ENCODE peak calls at places on chromosome 13, in four cellular contexts. One of them, this sample, is unnamed.

GRCh38 chr13:25756916-25757315 is 294.9 kb downstream of the SHISA2 start:
- DNase-seq in psoas muscle: no peak
- DNase-seq in mammary epithelial cell: no peak
- DNase-seq in fibroblast of pulmonary artery: no peak
- DNase-seq in this sample: no peak

GRCh38 chr13:114140909-114141255 is 8.5 kb upstream of the RASA3 start:
- DNase-seq in mammary epithelial cell: no peak
- DNase-seq in psoas muscle: no peak
- DNase-seq in fibroblast of pulmonary artery: no peak
- DNase-seq in this sample: no peak

GRCh38 chr13:106102776-106103175 is 432.7 kb downstream of the EFNB2 start:
- DNase-seq in mammary epithelial cell: no peak
- DNase-seq in fibroblast of pulmonary artery: no peak
- DNase-seq in psoas muscle: no peak
- DNase-seq in this sample: no peak

GRCh38 chr13:44747179-44747578 is 171.0 kb upstream of the TSC22D1 start:
- DNase-seq in psoas muscle: peak
- DNase-seq in fibroblast of pulmonary artery: no peak
- DNase-seq in mammary epithelial cell: no peak
- DNase-seq in this sample: no peak

GRCh38 chr13:86581711-86582110 is 782.5 kb upstream of the SLITRK6 start:
- DNase-seq in mammary epithelial cell: peak
- DNase-seq in fibroblast of pulmonary artery: peak
- DNase-seq in psoas muscle: no peak
- DNase-seq in this sample: peak

GRCh38 chr13:64538711-64539110 is 2691.4 kb downstream of the PCDH9 start:
- DNase-seq in psoas muscle: no peak
- DNase-seq in mammary epithelial cell: no peak
- DNase-seq in fibroblast of pulmonary artery: no peak
- DNase-seq in this sample: no peak

GRCh38 chr13:76023644-76024043 is 387.5 kb downstream of the LMO7 start:
- DNase-seq in fibroblast of pulmonary artery: no peak
- DNase-seq in psoas muscle: no peak
- DNase-seq in mammary epithelial cell: peak
- DNase-seq in this sample: no peak

GRCh38 chr13:30907167-30907761 is 1.2 kb downstream of the MEDAG start:
- DNase-seq in mammary epithelial cell: no peak
- DNase-seq in fibroblast of pulmonary artery: peak
- DNase-seq in psoas muscle: no peak
- DNase-seq in this sample: peak

GRCh38 chr13:31408927-31409326 is 209.2 kb downstream of the B3GLCT start:
- DNase-seq in fibroblast of pulmonary artery: no peak
- DNase-seq in psoas muscle: no peak
- DNase-seq in mammary epithelial cell: no peak
- DNase-seq in this sample: no peak

GRCh38 chr13:35966024-35966423 is 165.2 kb downstream of the DCLK1 start:
- DNase-seq in mammary epithelial cell: no peak
- DNase-seq in fibroblast of pulmonary artery: no peak
- DNase-seq in psoas muscle: no peak
- DNase-seq in this sample: peak

GRCh38 chr13:48412100-48412556 is 785 bp downstream of the LPAR6 start:
- DNase-seq in fibroblast of pulmonary artery: no peak
- DNase-seq in psoas muscle: no peak
- DNase-seq in mammary epithelial cell: peak
- DNase-seq in this sample: peak

GRCh38 chr13:106373989-106374572 is 161.4 kb downstream of the EFNB2 start:
- DNase-seq in fibroblast of pulmonary artery: peak
- DNase-seq in psoas muscle: no peak
- DNase-seq in mammary epithelial cell: peak
- DNase-seq in this sample: peak

GRCh38 chr13:60327551-60327950 is 69.5 kb upstream of the TDRD3 start:
- DNase-seq in psoas muscle: no peak
- DNase-seq in fibroblast of pulmonary artery: no peak
- DNase-seq in mammary epithelial cell: no peak
- DNase-seq in this sample: no peak

GRCh38 chr13:54733639-54734038 is 1705.0 kb downstream of the OLFM4 start:
- DNase-seq in mammary epithelial cell: no peak
- DNase-seq in fibroblast of pulmonary artery: no peak
- DNase-seq in psoas muscle: no peak
- DNase-seq in this sample: no peak

GRCh38 chr13:106361621-106362020 is 173.8 kb downstream of the EFNB2 start:
- DNase-seq in mammary epithelial cell: no peak
- DNase-seq in psoas muscle: no peak
- DNase-seq in fibroblast of pulmonary artery: no peak
- DNase-seq in this sample: no peak

GRCh38 chr13:76882431-76882830 is 3.8 kb downstream of the KCTD12 start:
- DNase-seq in fibroblast of pulmonary artery: peak
- DNase-seq in mammary epithelial cell: no peak
- DNase-seq in psoas muscle: no peak
- DNase-seq in this sample: peak

GRCh38 chr13:60028021-60028420 is 135.7 kb downstream of the DIAPH3 start:
- DNase-seq in psoas muscle: no peak
- DNase-seq in mammary epithelial cell: no peak
- DNase-seq in fibroblast of pulmonary artery: no peak
- DNase-seq in this sample: no peak

GRCh38 chr13:24148414-24149305 is 11.9 kb upstream of the SPATA13 start:
- DNase-seq in mammary epithelial cell: peak
- DNase-seq in fibroblast of pulmonary artery: peak
- DNase-seq in psoas muscle: no peak
- DNase-seq in this sample: peak
- TF ChIP-seq CTCF in mammary epithelial cell: no peak
- TF ChIP-seq CTCF in fibroblast of pulmonary artery: peak
- TF ChIP-seq CTCF in psoas muscle: no peak
- TF ChIP-seq CTCF in this sample: peak

GRCh38 chr13:111131610-111132009 is 16.5 kb downstream of the ARHGEF7 start:
- DNase-seq in psoas muscle: no peak
- DNase-seq in fibroblast of pulmonary artery: no peak
- DNase-seq in mammary epithelial cell: no peak
- DNase-seq in this sample: no peak
- H3K4me3 ChIP-seq in psoas muscle: no peak
- H3K4me3 ChIP-seq in fibroblast of pulmonary artery: no peak
- H3K4me3 ChIP-seq in mammary epithelial cell: no peak
- H3K4me3 ChIP-seq in this sample: no peak

DNA sequence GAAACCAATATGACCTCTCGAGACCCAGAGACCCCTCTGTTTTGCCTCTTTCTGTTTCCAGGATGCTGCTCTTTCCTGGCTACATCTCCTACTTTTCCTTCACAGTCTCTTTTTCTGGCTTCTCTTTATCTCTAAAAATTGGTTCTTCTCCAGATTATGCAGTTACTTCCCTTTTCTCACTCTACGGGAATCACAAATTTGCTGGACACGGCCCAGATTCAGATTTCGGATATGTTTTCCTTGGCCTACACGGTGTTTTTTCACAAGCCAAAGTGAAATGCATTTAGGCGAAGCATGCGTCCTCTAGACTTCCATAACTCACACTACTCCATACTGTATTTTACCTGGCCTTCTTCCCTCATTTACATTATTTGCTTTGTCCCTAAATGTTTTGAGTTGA is 214.7 kb upstream of the MIR17HG start:
- DNase-seq in fibroblast of pulmonary artery: peak
- DNase-seq in mammary epithelial cell: no peak
- DNase-seq in psoas muscle: no peak
- DNase-seq in this sample: no peak
- TF ChIP-seq CTCF in fibroblast of pulmonary artery: no peak
- TF ChIP-seq CTCF in mammary epithelial cell: no peak
- TF ChIP-seq CTCF in psoas muscle: no peak
- TF ChIP-seq CTCF in this sample: no peak

GRCh38 chr13:110309159-110309476 is 2.0 kb downstream of the COL4A2 start:
- DNase-seq in fibroblast of pulmonary artery: no peak
- DNase-seq in psoas muscle: no peak
- DNase-seq in mammary epithelial cell: no peak
- DNase-seq in this sample: no peak

GRCh38 chr13:110310541-110311491 is 3.7 kb downstream of the COL4A2 start:
- DNase-seq in psoas muscle: no peak
- DNase-seq in fibroblast of pulmonary artery: no peak
- DNase-seq in mammary epithelial cell: no peak
- DNase-seq in this sample: no peak

GRCh38 chr13:110308377-110309158 is 1.5 kb downstream of the COL4A2 start:
- DNase-seq in fibroblast of pulmonary artery: peak
- DNase-seq in psoas muscle: no peak
- DNase-seq in mammary epithelial cell: peak
- DNase-seq in this sample: peak

GRCh38 chr13:110307697-110308376 is 753 bp downstream of the COL4A2 start:
- DNase-seq in mammary epithelial cell: peak
- DNase-seq in psoas muscle: no peak
- DNase-seq in fibroblast of pulmonary artery: no peak
- DNase-seq in this sample: no peak

GRCh38 chr13:110309661-110310524 is 2.8 kb downstream of the COL4A2 start:
- DNase-seq in fibroblast of pulmonary artery: no peak
- DNase-seq in mammary epithelial cell: no peak
- DNase-seq in psoas muscle: no peak
- DNase-seq in this sample: no peak
- H3K4me3 ChIP-seq in fibroblast of pulmonary artery: peak
- H3K4me3 ChIP-seq in mammary epithelial cell: no peak
- H3K4me3 ChIP-seq in psoas muscle: peak
- H3K4me3 ChIP-seq in this sample: no peak

DNA sequence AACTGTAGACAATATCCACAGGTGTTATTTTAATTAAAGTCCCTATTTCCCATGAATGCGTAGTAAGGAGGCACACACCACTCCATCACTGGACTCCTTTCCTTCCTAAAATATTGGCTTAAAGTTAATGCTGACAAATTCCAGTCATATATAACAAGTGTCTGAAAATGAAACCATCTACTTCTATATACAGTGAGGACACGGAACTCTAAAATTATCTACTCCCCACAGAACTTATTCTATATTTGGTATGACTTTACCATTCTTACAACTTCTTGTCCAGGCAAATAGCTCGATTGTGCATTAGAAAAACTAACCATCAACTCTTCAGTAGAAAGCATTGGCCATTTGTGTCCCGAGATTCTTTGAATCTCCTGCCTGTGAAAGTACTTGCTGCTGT is 1560.2 kb downstream of the EFNB2 start:
- DNase-seq in psoas muscle: no peak
- DNase-seq in mammary epithelial cell: no peak
- DNase-seq in fibroblast of pulmonary artery: no peak
- DNase-seq in this sample: no peak
- TF ChIP-seq CTCF in psoas muscle: no peak
- TF ChIP-seq CTCF in mammary epithelial cell: no peak
- TF ChIP-seq CTCF in fibroblast of pulmonary artery: no peak
- TF ChIP-seq CTCF in this sample: no peak

GRCh38 chr13:21478881-21479808 is 20.0 kb upstream of the ZDHHC20 start:
- DNase-seq in fibroblast of pulmonary artery: peak
- DNase-seq in psoas muscle: no peak
- DNase-seq in mammary epithelial cell: peak
- DNase-seq in this sample: peak
- H3K4me3 ChIP-seq in fibroblast of pulmonary artery: peak
- H3K4me3 ChIP-seq in psoas muscle: peak
- H3K4me3 ChIP-seq in mammary epithelial cell: no peak
- H3K4me3 ChIP-seq in this sample: peak

GRCh38 chr13:99961634-99962033 is 9.9 kb downstream of the ZIC5 start:
- DNase-seq in psoas muscle: no peak
- DNase-seq in fibroblast of pulmonary artery: no peak
- DNase-seq in mammary epithelial cell: no peak
- DNase-seq in this sample: no peak

GRCh38 chr13:99958402-99959126 is 13.0 kb downstream of the ZIC5 start:
- DNase-seq in psoas muscle: no peak
- DNase-seq in mammary epithelial cell: no peak
- DNase-seq in fibroblast of pulmonary artery: no peak
- DNase-seq in this sample: no peak

GRCh38 chr13:99960663-99961440 is 10.7 kb downstream of the ZIC5 start:
- DNase-seq in mammary epithelial cell: no peak
- DNase-seq in psoas muscle: no peak
- DNase-seq in fibroblast of pulmonary artery: no peak
- DNase-seq in this sample: no peak

GRCh38 chr13:99959127-99959529 is 12.4 kb downstream of the ZIC5 start:
- DNase-seq in psoas muscle: no peak
- DNase-seq in fibroblast of pulmonary artery: no peak
- DNase-seq in mammary epithelial cell: no peak
- DNase-seq in this sample: no peak

DNA sequence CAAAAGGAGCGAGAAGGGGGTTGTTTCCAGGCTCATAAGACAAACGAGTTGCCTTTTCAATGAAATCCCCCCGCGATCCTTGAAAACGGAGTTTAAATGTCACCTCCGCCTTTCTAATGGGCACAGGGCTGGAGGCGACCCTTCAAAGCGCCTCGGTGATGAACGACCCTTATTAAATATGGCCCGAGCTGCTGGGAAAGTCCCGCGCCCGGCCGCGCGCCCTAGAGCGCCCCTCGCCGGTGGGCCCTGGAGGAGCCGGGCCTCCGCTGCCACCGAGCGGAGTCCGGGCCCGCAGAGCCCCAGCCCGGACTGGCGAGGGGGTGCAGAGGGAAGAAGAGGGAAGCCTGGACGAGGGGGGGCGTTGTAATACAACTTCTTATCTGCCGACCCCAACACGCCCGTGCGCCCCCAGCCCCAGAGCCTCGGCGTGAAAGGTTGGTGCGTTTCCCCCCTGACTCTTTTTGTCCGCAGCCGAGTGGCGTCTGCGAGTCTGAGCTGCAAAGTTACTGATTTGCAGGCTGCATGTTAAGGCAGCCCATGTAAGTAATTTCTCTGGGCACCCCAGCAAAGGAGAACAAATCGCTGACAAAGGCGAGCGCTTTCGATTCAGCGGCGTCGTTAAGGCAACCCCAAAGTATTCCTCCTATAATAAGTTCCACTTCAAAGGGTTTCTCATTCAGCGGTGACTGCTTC is 11.9 kb downstream of the ZIC5 start:
- DNase-seq in fibroblast of pulmonary artery: no peak
- DNase-seq in psoas muscle: no peak
- DNase-seq in mammary epithelial cell: peak
- DNase-seq in this sample: no peak
- TF ChIP-seq CTCF in fibroblast of pulmonary artery: no peak
- TF ChIP-seq CTCF in psoas muscle: no peak
- TF ChIP-seq CTCF in mammary epithelial cell: no peak
- TF ChIP-seq CTCF in this sample: no peak

DNA sequence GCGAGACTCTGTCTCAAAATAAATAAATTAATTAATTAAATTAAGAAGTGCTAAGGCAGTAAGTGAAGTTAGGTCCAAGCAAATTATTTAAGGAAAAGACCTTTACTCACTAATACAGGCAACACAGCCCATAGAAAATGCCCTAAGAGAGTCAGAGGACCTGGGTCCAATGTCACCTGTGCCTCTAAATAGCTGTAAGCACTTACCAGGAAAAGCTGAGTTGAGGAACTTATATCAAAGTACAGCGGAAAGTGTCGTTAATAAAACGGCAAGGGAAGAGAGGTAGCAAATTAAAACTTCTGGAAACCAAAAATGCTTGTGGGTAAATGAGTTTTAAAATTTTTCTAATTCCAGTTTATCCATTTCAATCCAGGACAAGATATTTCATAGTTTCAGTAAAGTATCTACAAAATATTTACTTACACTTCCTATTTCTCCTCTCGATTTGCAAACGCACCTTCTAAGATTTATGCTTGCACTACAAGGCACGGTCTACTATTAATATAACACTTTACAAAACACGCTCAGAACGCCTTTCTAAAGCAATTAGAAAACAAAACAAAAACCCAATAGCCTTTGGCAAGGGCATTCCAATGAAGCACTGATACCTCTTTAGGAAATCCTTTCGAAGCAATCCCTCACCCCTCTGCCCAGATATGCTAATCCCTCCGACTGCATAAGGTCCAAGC is 967 bp downstream of the VPS36 start:
- DNase-seq in fibroblast of pulmonary artery: no peak
- DNase-seq in mammary epithelial cell: peak
- DNase-seq in psoas muscle: no peak
- DNase-seq in this sample: no peak
- H3K4me3 ChIP-seq in fibroblast of pulmonary artery: peak
- H3K4me3 ChIP-seq in mammary epithelial cell: peak
- H3K4me3 ChIP-seq in psoas muscle: peak
- H3K4me3 ChIP-seq in this sample: peak

This sample was measured in fibroblast of mammary gland.